ENCODE peak calls at places on chromosome 10, in five cellular contexts. A, O, E, I and N are unnamed samples.

GRCh38 chr10:74047871-74048270 is 50.0 kb downstream of the VCL start:
- DNase-seq in A (peak), O (no peak), E (no peak), I (no peak), N (no peak)

GRCh38 chr10:116014859-116015258 is 258.1 kb downstream of the GFRA1 start:
- DNase-seq in A (no peak), O (no peak), E (no peak), I (no peak), N (peak)

GRCh38 chr10:5961405-5962100 is 15.8 kb downstream of the IL15RA start:
- DNase-seq in A (no peak), O (no peak), E (peak), I (no peak), N (no peak)

GRCh38 chr10:86253171-86254072 is 113.2 kb downstream of the GRID1 start:
- DNase-seq in A (no peak), O (no peak), E (peak), I (no peak), N (peak)

GRCh38 chr10:8691498-8692017 is 637.1 kb downstream of the GATA3 start:
- DNase-seq in A (no peak), O (no peak), E (no peak), I (no peak), N (no peak)

GRCh38 chr10:69716711-69717560 is 84.8 kb upstream of the COL13A1 start:
- DNase-seq in A (peak), O (peak), E (peak), I (peak), N (peak)

GRCh38 chr10:70926215-70927000 is 38.0 kb upstream of the PCBD1 start:
- DNase-seq in A (no peak), O (no peak), E (no peak), I (no peak), N (no peak)

GRCh38 chr10:92757720-92758119 is 68.0 kb downstream of the HHEX start:
- DNase-seq in A (no peak), O (no peak), E (no peak), I (no peak), N (no peak)

GRCh38 chr10:11678074-11678793 is 63.9 kb upstream of the ECHDC3 start:
- DNase-seq in A (no peak), O (no peak), E (no peak), I (no peak), N (no peak)

GRCh38 chr10:8058274-8059111 is 4.0 kb downstream of the GATA3 start:
- DNase-seq in A (no peak), O (no peak), E (peak), I (no peak), N (no peak)

GRCh38 chr10:70596110-70596798 is 6.3 kb downstream of the PRF1 start:
- DNase-seq in A (no peak), O (no peak), E (no peak), I (no peak), N (no peak)

GRCh38 chr10:61586829-61587228 is 75.9 kb upstream of the CABCOCO1 start:
- DNase-seq in A (no peak), O (no peak), E (no peak), I (no peak), N (no peak)

GRCh38 chr10:120833222-120833928 is 17.8 kb upstream of the WDR11 start:
- DNase-seq in A (no peak), O (no peak), E (no peak), I (no peak), N (no peak)

GRCh38 chr10:58512470-58513188 is at the start of gene BICC1:
- DNase-seq in A (peak), O (no peak), E (peak), I (no peak), N (peak)

GRCh38 chr10:34813626-34814227 is 1.4 kb downstream of the PARD3 start:
- DNase-seq in A (peak), O (peak), E (no peak), I (no peak), N (peak)

GRCh38 chr10:107616463-107617131 is 452.1 kb upstream of the SORCS1 start:
- DNase-seq in A (peak), O (no peak), E (no peak), I (no peak), N (peak)

GRCh38 chr10:52066383-52066782 is 247.7 kb upstream of the DKK1 start:
- DNase-seq in A (no peak), O (no peak), E (peak), I (no peak), N (peak)

GRCh38 chr10:95536894-95537542 is 24.2 kb downstream of the SORBS1 start:
- DNase-seq in A (no peak), O (no peak), E (no peak), I (no peak), N (no peak)

GRCh38 chr10:13439771-13440708 is 88.8 kb downstream of the BEND7 start:
- DNase-seq in A (no peak), O (peak), E (peak), I (no peak), N (peak)

GRCh38 chr10:106925187-106925586 is 239.3 kb downstream of the SORCS1 start:
- DNase-seq in A (no peak), O (no peak), E (no peak), I (no peak), N (no peak)

GRCh38 chr10:116748041-116748440 is 5.7 kb upstream of the HSPA12A start:
- DNase-seq in A (peak), O (peak), E (no peak), I (no peak), N (no peak)

GRCh38 chr10:69262249-69262864 is 15.9 kb upstream of the HK1 start:
- DNase-seq in A (no peak), O (no peak), E (no peak), I (no peak), N (no peak)

GRCh38 chr10:125200396-125200795 is 40.0 kb upstream of the CTBP2 start:
- DNase-seq in A (no peak), O (no peak), E (no peak), I (no peak), N (no peak)

GRCh38 chr10:89129850-89130396 is 77.2 kb downstream of the CH25H start:
- DNase-seq in A (peak), O (no peak), E (no peak), I (no peak), N (no peak)

GRCh38 chr10:110273474-110273873 is 31.2 kb downstream of the SMNDC1 start:
- DNase-seq in A (peak), O (peak), E (no peak), I (no peak), N (no peak)

GRCh38 chr10:17147884-17148494 is 18.4 kb upstream of the CUBN start:
- DNase-seq in A (peak), O (no peak), E (no peak), I (no peak), N (peak)

GRCh38 chr10:70118196-70118595 is 14.4 kb downstream of the AIFM2 start:
- DNase-seq in A (no peak), O (no peak), E (no peak), I (no peak), N (no peak)

GRCh38 chr10:77408259-77408658 is 229.3 kb downstream of the KCNMA1 start:
- DNase-seq in A (no peak), O (no peak), E (no peak), I (no peak), N (no peak)
- H4K8ac ChIP-seq in A (no peak), O (no peak), E (no peak), I (no peak), N (no peak)

GRCh38 chr10:114726820-114727271 is 68.8 kb upstream of the ABLIM1 start:
- DNase-seq in A (no peak), O (no peak), E (no peak), I (no peak), N (no peak)
- H3K4ac ChIP-seq in A (no peak), O (no peak), E (no peak), I (no peak), N (no peak)

DNA sequence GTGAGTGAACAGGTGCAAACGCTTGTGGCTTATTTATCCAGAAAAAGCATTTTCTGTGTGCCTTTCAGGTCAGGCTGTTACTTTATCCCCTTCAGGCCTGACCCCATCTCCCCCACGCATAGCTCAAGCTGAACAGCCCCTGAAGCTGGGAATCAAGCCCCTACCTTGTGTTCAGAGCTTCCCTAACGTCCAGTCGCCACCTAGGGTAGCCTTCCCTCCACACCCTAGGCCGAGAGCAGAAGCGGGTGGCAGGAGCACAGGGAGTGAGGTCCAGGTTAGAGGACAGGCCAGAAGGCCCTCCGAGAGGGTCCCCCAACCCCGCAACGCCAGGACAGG is 497 bp upstream of the SEMA4G start:
- DNase-seq in A (no peak), O (no peak), E (no peak), I (no peak), N (no peak)
- H4K8ac ChIP-seq in A (peak), O (peak), E (no peak), I (peak), N (no peak)

GRCh38 chr10:31605426-31605825 is 286.4 kb downstream of the ZEB1 start:
- DNase-seq in A (no peak), O (no peak), E (peak), I (no peak), N (no peak)

GRCh38 chr10:31604646-31605170 is 285.7 kb downstream of the ZEB1 start:
- DNase-seq in A (no peak), O (no peak), E (peak), I (no peak), N (no peak)

GRCh38 chr10:31602541-31603244 is 283.7 kb downstream of the ZEB1 start:
- DNase-seq in A (peak), O (no peak), E (peak), I (no peak), N (peak)

GRCh38 chr10:31604141-31604540 is 285.1 kb downstream of the ZEB1 start:
- DNase-seq in A (peak), O (peak), E (no peak), I (no peak), N (peak)

DNA sequence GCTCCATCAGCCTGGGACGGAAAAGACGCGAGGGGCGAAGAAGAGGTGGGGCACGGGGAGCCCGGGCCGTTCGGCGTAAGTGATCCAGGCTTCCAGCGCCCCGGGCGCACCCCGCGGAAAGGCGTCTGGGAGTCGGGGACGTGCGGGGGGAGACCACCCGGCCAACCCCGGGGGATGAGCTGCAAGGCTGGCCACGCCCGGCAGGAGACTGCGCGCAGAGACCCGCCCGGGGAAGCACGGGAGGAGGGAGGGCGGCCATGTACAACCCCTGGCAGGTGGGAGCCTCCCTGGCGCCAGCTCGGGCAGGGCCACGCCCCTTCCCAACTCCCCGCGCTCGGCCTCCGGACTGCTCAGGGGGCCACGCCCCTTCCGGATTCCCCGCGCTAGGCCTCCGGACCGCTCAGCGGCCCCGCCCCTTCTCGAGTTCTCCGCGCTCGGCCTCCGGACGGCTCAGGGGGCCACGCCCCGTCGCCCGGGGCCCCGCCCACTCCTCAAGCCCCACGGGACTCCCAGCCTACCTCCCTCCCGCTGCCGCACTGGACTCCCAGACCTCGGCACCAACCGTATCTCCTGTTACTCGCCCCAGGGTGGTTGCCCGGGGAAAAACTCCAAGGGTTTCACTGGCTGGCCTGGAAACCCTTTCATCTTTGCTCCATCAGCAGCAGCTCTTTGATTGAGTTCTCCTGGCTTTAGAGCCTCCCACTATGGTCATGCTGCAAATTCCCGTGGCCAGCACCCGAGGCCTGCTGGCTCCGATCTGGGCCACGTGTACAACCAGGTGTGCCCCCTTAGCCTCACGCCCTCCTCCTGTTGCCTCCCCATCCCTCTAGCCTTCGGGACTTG is 284.4 kb downstream of the ZEB1 start:
- DNase-seq in A (peak), O (peak), E (peak), I (peak), N (peak)
- H3K4ac ChIP-seq in A (peak), O (peak), E (no peak), I (peak), N (peak)

DNA sequence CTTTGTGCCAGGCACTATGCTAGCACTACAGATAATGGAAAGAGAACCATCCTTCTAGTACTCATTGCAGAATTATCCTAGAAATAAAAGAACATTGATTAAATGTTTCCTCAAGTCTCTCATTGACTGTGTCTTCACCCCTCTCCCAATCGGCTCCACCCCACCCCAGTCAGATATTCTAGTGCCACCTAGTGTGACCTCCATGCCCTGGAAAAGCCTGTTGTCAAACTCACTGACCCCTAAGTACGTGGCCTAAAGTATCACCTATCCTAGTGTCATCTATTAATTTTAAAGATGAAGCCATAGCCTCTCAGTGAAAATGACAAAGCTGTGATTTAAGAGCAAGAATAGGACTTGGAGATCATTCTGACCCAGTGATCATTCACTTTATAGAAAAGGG is 26.3 kb downstream of the LGI1 start:
- DNase-seq in A (no peak), O (no peak), E (no peak), I (no peak), N (peak)
- H4K8ac ChIP-seq in A (no peak), O (no peak), E (no peak), I (no peak), N (no peak)

GRCh38 chr10:22925088-22925487 is 2.8 kb upstream of the ARMC3 start:
- DNase-seq in A (no peak), O (no peak), E (no peak), I (no peak), N (no peak)

GRCh38 chr10:22932626-22933370 is 4.9 kb downstream of the ARMC3 start:
- DNase-seq in A (no peak), O (no peak), E (no peak), I (no peak), N (no peak)

GRCh38 chr10:22927661-22928403 is at the start of gene ARMC3:
- DNase-seq in A (no peak), O (peak), E (peak), I (peak), N (peak)

GRCh38 chr10:22931948-22932347 is 4.1 kb downstream of the ARMC3 start:
- DNase-seq in A (peak), O (no peak), E (no peak), I (no peak), N (no peak)

GRCh38 chr10:22927163-22927562 is 690 bp upstream of the ARMC3 start:
- DNase-seq in A (no peak), O (no peak), E (no peak), I (no peak), N (no peak)
- H3K4ac ChIP-seq in A (no peak), O (no peak), E (no peak), I (no peak), N (no peak)

GRCh38 chr10:15416034-15416433 is 44.9 kb upstream of the FAM171A1 start:
- DNase-seq in A (no peak), O (no peak), E (no peak), I (no peak), N (no peak)

GRCh38 chr10:15420858-15421257 is 49.8 kb upstream of the FAM171A1 start:
- DNase-seq in A (no peak), O (no peak), E (no peak), I (no peak), N (no peak)

DNA sequence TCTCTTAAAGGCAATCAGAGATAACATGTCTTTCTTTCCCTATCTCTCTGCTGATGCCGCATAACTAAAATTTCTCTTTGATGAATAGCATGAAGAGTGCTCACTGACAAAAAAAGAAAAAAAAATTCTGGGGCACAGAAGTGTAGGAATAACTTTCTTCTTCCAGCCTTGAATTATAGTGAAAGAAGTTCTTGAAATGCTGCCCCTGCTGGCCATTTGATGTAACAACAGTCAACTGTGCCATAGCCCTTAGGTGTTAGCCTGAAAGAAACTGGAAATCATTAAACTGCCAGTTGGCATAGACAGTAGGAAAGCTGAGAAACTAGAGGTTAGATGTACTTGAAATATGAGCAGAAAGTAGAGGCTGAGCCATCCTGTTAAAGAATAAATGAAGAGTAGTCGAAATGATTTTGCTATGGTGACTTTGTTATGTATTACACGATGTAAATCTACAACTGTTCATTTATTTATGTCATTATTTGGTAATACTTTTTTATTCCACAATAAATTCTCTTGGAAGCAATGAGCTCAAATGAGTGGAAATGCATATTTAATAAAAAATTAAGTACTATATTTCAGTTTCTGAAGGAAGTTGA is 48.3 kb upstream of the FAM171A1 start:
- DNase-seq in A (peak), O (peak), E (no peak), I (no peak), N (peak)
- H4K8ac ChIP-seq in A (no peak), O (no peak), E (no peak), I (no peak), N (no peak)

GRCh38 chr10:133271521-133272300 is 5.0 kb downstream of the ADAM8 start:
- DNase-seq in A (no peak), O (no peak), E (no peak), I (no peak), N (no peak)

GRCh38 chr10:133270204-133270603 is 6.5 kb downstream of the ADAM8 start:
- DNase-seq in A (no peak), O (no peak), E (no peak), I (no peak), N (no peak)

GRCh38 chr10:133269367-133269766 is 7.3 kb downstream of the ADAM8 start:
- DNase-seq in A (no peak), O (no peak), E (no peak), I (no peak), N (no peak)

GRCh38 chr10:133272301-133272963 is 4.2 kb downstream of the ADAM8 start:
- DNase-seq in A (no peak), O (no peak), E (no peak), I (no peak), N (no peak)

DNA sequence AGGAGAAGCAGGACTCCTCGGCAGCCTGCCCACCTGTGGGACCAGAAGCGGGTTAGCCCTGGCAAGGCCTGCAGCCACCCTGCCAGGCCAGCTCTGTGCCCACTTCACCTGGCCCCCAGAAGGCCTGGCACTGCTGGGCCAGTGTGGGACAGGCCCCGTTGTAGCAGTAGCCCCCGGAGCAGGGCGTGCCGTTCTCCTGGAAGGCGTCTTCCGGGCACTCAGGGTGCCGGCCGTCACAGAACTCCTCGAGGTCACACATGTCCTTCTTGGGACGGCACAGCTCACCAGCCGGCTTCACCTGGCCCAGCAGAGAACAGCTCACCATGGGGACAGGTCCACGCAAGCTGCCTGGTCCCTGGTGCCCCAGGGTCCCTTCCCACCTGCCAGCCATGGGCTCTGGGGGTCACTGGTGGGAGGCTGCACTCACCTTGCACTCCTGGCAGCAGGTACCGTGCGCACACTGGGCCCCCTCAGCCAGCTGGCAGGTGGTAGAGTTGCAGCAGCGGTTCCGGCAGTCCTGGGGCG is 5.8 kb downstream of the ADAM8 start:
- DNase-seq in A (no peak), O (no peak), E (no peak), I (no peak), N (no peak)
- H3K4ac ChIP-seq in A (no peak), O (no peak), E (no peak), I (no peak), N (no peak)